ENCODE peak calls at places on chromosomes 16 and 17, in six cellular contexts. Q is K562, L is SK-N-SH, J is GM12878, F is GM12892, P is H1. X is an unnamed sample.

GRCh38 chr17:46035112-46035818 is 36.2 kb downstream of the STH start:
- DNase-seq in L (no peak), F (no peak), J (no peak), P (no peak), Q (no peak), X (no peak)

GRCh38 chr17:29245401-29245800 is 1.3 kb upstream of the CRYBA1 start:
- DNase-seq in L (no peak), P (no peak), Q (no peak), J (no peak), F (no peak), X (no peak)

GRCh38 chr17:10088444-10088843 is 110.0 kb downstream of the GAS7 start:
- DNase-seq in Q (no peak), L (no peak), P (no peak), J (no peak), F (no peak), X (no peak)

GRCh38 chr16:73082608-73083007 is 34.7 kb upstream of the ZFHX3 start:
- DNase-seq in L (no peak), Q (no peak), J (no peak), P (no peak), F (no peak), X (no peak)

GRCh38 chr16:62383941-62384340 is 347.7 kb upstream of the CDH8 start:
- DNase-seq in J (no peak), P (no peak), L (no peak), F (no peak), Q (no peak), X (no peak)

GRCh38 chr16:11327277-11328171 is 17.7 kb upstream of the RMI2 start:
- DNase-seq in Q (no peak), L (no peak), F (peak), P (no peak), J (peak), X (no peak)

GRCh38 chr17:44353656-44354331 is 8.7 kb downstream of the GRN start:
- DNase-seq in L (no peak), J (no peak), Q (peak), F (no peak), P (peak), X (no peak)

GRCh38 chr17:7703584-7704574 is 1.1 kb upstream of the EFNB3 start:
- DNase-seq in L (peak), Q (peak), P (peak), J (no peak), F (no peak), X (no peak)

GRCh38 chr16:75289189-75289588 is 37.8 kb upstream of the BCAR1 start:
- DNase-seq in F (no peak), P (no peak), L (no peak), Q (no peak), J (no peak), X (no peak)

GRCh38 chr17:20008242-20009051 is 712 bp upstream of the SPECC1 start:
- DNase-seq in L (peak), J (no peak), P (no peak), Q (peak), F (peak), X (peak)
- TF ChIP-seq TAF1 in L (no peak), J (no peak), P (no peak), Q (no peak), F (no peak), X (no peak)

GRCh38 chr17:13746379-13746778 is 144.7 kb upstream of the HS3ST3A1 start:
- DNase-seq in Q (no peak), L (peak), P (no peak), F (no peak), J (no peak), X (no peak)
- TF ChIP-seq TAF1 in Q (no peak), L (no peak), P (no peak), F (no peak), J (no peak), X (no peak)

DNA sequence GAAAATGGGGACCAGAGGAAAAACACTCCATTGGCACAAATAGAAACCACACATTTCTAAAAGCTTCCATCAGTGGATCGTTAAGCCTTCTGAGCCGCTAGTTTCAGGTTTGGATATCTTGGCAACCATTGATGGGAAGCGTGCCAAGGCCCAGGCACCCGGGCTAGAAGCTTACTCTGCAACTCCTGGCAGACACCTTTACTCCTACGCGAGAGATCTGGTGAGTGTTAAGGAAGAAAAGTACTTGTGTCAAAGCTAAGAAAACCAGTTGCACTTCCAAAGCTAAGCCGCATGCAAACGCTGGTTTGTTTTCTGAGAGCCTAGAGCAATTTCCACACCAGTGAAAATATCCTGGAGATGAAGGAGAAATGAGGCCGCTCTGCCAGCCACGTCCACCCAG is 472.4 kb downstream of the PMP22 start:
- DNase-seq in J (no peak), Q (no peak), P (no peak), L (no peak), F (no peak), X (no peak)
- TF ChIP-seq TAF1 in J (no peak), Q (no peak), P (no peak), L (no peak), F (no peak), X (no peak)

GRCh38 chr17:31496097-31496496 is 104.6 kb downstream of the RAB11FIP4 start:
- DNase-seq in L (no peak), Q (no peak), J (no peak), F (no peak), P (no peak), X (no peak)

GRCh38 chr17:31494259-31495048 is 103.0 kb downstream of the RAB11FIP4 start:
- DNase-seq in Q (no peak), L (no peak), J (peak), F (peak), P (no peak), X (peak)

GRCh38 chr17:31496601-31497000 is 105.1 kb downstream of the RAB11FIP4 start:
- DNase-seq in Q (no peak), P (no peak), J (no peak), F (no peak), L (no peak), X (no peak)

GRCh38 chr17:31493656-31494155 is 102.2 kb downstream of the RAB11FIP4 start:
- DNase-seq in Q (no peak), J (no peak), P (no peak), F (no peak), L (no peak), X (no peak)

GRCh38 chr17:31495049-31495885 is 103.8 kb downstream of the RAB11FIP4 start:
- DNase-seq in P (no peak), Q (no peak), J (no peak), L (peak), F (no peak), X (no peak)
- TF ChIP-seq TAF1 in P (no peak), Q (no peak), J (no peak), L (no peak), F (no peak), X (no peak)

GRCh38 chr16:66358231-66358630 is 8.3 kb upstream of the CDH5 start:
- DNase-seq in J (no peak), L (no peak), Q (no peak), P (no peak), F (no peak), X (no peak)

GRCh38 chr16:66355526-66355925 is 11.0 kb upstream of the CDH5 start:
- DNase-seq in Q (no peak), F (no peak), P (no peak), L (no peak), J (no peak), X (no peak)

GRCh38 chr16:66357523-66357928 is 9.0 kb upstream of the CDH5 start:
- DNase-seq in L (peak), Q (peak), F (no peak), P (no peak), J (no peak), X (no peak)

GRCh38 chr16:66352304-66352703 is 14.2 kb upstream of the CDH5 start:
- DNase-seq in P (no peak), L (no peak), J (no peak), Q (no peak), F (no peak), X (no peak)

DNA sequence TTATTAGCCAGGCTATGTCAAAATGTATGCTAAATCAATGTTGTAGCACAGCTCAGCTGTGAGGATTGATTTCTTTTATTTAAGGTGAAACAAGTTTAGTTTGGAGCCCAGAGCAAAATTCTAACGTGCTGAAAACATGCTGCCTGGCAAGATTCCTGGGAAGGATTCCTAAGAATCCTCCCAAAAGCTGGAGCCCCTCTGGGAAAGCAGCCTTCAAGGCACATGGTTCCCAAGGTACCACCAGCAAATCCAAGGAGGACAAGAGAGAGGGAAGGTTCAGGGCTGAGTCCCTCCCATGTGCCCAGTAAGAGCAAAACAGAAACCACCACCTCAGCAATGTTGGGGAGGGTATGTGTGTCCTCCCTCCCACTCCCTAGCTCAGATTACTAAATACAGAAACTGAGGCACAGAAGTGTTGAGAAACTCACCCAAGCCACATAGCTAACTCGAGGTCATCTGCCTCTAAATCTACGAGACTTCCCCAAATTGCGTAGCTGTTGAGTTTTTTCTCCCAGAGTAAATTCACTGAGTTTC is 12.1 kb upstream of the CDH5 start:
- DNase-seq in F (no peak), J (no peak), P (no peak), L (no peak), Q (no peak), X (no peak)
- TF ChIP-seq TAF1 in F (no peak), J (no peak), P (no peak), L (no peak), Q (no peak), X (no peak)

GRCh38 chr16:1197237-1197866 is 27.7 kb downstream of the TPSG1 start:
- DNase-seq in F (no peak), Q (no peak), P (no peak), J (no peak), L (no peak), X (no peak)
- TF ChIP-seq TAF1 in F (no peak), Q (no peak), P (no peak), J (no peak), L (no peak), X (no peak)

DNA sequence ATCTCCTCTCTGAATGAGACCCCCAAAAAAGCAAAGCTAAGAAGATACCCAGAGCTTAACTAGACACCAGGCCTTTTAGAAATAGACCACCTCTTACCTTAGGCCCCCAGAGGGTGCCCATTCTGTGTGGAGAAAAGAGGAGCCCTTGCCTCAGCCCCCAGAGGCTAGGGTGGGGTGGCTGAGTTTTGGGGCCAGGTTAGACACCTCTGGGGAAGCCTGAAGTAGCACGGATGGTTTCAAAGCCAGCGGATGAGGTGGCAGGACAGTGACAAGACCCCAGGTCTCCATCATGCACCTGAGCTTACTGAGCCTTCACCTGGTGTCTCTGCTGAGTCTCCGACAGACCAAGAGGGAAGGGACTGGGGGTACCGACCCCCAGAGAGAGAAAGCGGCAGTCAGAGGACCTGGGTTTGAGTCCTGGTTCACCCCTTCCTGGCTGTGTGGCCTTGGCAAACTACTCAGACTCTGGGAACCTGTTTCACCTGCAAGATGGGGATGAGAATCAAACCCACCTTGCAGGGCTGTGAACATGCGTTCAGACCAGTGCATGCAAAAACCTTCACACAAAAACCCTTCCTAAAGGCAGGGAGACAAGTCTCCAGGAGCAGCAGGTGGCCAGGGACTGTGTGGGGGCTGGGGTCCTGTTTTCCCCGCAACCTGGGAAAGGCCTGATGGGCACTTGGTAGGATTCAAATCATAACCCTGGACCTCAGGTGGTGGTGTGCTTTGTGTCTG is 7.7 kb downstream of the SCGB1C2 start:
- DNase-seq in Q (no peak), L (no peak), J (no peak), P (peak), F (no peak), X (no peak)
- TF ChIP-seq TAF1 in Q (no peak), L (no peak), J (no peak), P (no peak), F (no peak), X (no peak)

GRCh38 chr16:59632266-59632855 is 898.2 kb upstream of the GOT2 start:
- DNase-seq in L (no peak), J (no peak), F (no peak), P (no peak), Q (no peak), X (no peak)

GRCh38 chr16:59633996-59634579 is 900.0 kb upstream of the GOT2 start:
- DNase-seq in J (no peak), P (no peak), L (no peak), Q (no peak), F (no peak), X (no peak)

GRCh38 chr16:59634951-59635350 is 900.8 kb upstream of the GOT2 start:
- DNase-seq in J (no peak), Q (no peak), F (no peak), P (no peak), L (no peak), X (no peak)

GRCh38 chr16:59635674-59636073 is 901.6 kb upstream of the GOT2 start:
- DNase-seq in F (no peak), L (no peak), Q (no peak), J (no peak), P (no peak), X (no peak)
- TF ChIP-seq TAF1 in F (no peak), L (no peak), Q (no peak), J (no peak), P (no peak), X (no peak)

GRCh38 chr16:180921-181667 is 835 bp downstream of the HBQ1 start:
- DNase-seq in Q (peak), J (peak), F (peak), P (peak), L (peak), X (peak)

GRCh38 chr16:177981-178676 is 1.6 kb downstream of the HBA1 start:
- DNase-seq in Q (no peak), L (no peak), J (no peak), F (no peak), P (no peak), X (no peak)

GRCh38 chr16:179431-179830 is 828 bp upstream of the HBQ1 start:
- DNase-seq in Q (no peak), J (no peak), P (no peak), F (no peak), L (no peak), X (no peak)

GRCh38 chr16:181668-182021 is 1.4 kb downstream of the HBQ1 start:
- DNase-seq in Q (no peak), F (no peak), P (no peak), J (no peak), L (peak), X (no peak)

GRCh38 chr16:180101-180920 is at the start of gene HBQ1:
- DNase-seq in P (peak), L (peak), J (no peak), Q (peak), F (no peak), X (peak)
- TF ChIP-seq TAF1 in P (no peak), L (no peak), J (no peak), Q (peak), F (no peak), X (no peak)

X was measured in GM12891.